ENCODE peak calls at places on chromosomes 4 and X, in ten cellular contexts. K, R, H, D, I, E, Q, T, L and F are unnamed samples.

GRCh38 chrX:119682019-119682989 is 10.7 kb downstream of the SEPTIN6 start:
- DNase-seq in K (no peak), R (no peak), H (no peak), D (no peak), I (no peak), E (no peak), Q (no peak), T (no peak), L (no peak), F (no peak)

GRCh38 chr4:133186210-133186609 is 37.1 kb downstream of the PCDH10 start:
- DNase-seq in K (no peak), R (no peak), H (no peak), D (no peak), I (no peak), E (no peak), Q (no peak), T (no peak), L (no peak), F (no peak)

GRCh38 chr4:8818063-8818881 is 53.4 kb downstream of the HMX1 start:
- DNase-seq in K (no peak), R (no peak), H (no peak), D (no peak), I (peak), E (no peak), Q (no peak), T (no peak), L (no peak), F (no peak)

GRCh38 chr4:63464393-63464792 is 944.9 kb downstream of the TECRL start:
- DNase-seq in K (no peak), R (no peak), H (no peak), D (no peak), I (no peak), E (no peak), Q (no peak), T (no peak), L (no peak), F (no peak)

GRCh38 chrX:76802698-76803097 is 375.2 kb downstream of the MAGEE1 start:
- DNase-seq in K (no peak), R (no peak), H (peak), D (no peak), I (no peak), E (no peak), Q (no peak), T (no peak), L (peak), F (no peak)

GRCh38 chr4:119729815-119730643 is 101.4 kb upstream of the PDE5A start:
- DNase-seq in K (no peak), R (peak), H (peak), D (peak), I (no peak), E (no peak), Q (no peak), T (no peak), L (peak), F (no peak)

GRCh38 chr4:78624048-78624447 is 72.5 kb downstream of the ANXA3 start:
- DNase-seq in K (no peak), R (no peak), H (no peak), D (no peak), I (no peak), E (no peak), Q (no peak), T (no peak), L (peak), F (no peak)

GRCh38 chrX:12679522-12679921 is 111.7 kb upstream of the PRPS2 start:
- DNase-seq in K (no peak), R (no peak), H (no peak), D (no peak), I (no peak), E (no peak), Q (no peak), T (no peak), L (no peak), F (no peak)

GRCh38 chr4:128384765-128385164 is 97.2 kb upstream of the PGRMC2 start:
- DNase-seq in K (no peak), R (no peak), H (no peak), D (no peak), I (no peak), E (no peak), Q (no peak), T (no peak), L (no peak), F (no peak)